ENCODE peak calls at places on chromosomes 12 and 14, in seven cellular contexts. H is thoracic aorta, I is right atrium auricular region, N is Panc1, B is esophagus squamous epithelium, P is cardiac muscle cell, Y is left ventricle myocardium inferior. G is an unnamed sample.

GRCh38 chr14:94329857-94330256 is 6.7 kb upstream of the SERPINA6 start:
- DNase-seq in N (no peak), Y (no peak), I (peak), H (no peak), B (no peak), P (no peak), G (no peak)

GRCh38 chr12:108234155-108234554 is 105.0 kb downstream of the CMKLR1 start:
- DNase-seq in Y (no peak), I (no peak), N (no peak), H (peak), P (peak), B (no peak), G (peak)

GRCh38 chr12:132278421-132279183 is 50.8 kb downstream of the GALNT9 start:
- DNase-seq in N (no peak), H (no peak), B (no peak), Y (no peak), I (no peak), P (no peak), G (no peak)

GRCh38 chr14:101761881-101762529 is 496 bp downstream of the PPP2R5C start:
- DNase-seq in N (no peak), Y (peak), B (peak), I (no peak), P (peak), H (no peak), G (peak)

GRCh38 chr12:66596189-66596588 is 82.7 kb downstream of the GRIP1 start:
- DNase-seq in H (no peak), Y (no peak), N (no peak), P (peak), B (no peak), I (no peak), G (peak)

GRCh38 chr12:132194056-132194455 is 49.8 kb downstream of the NOC4L start:
- DNase-seq in N (no peak), I (no peak), B (no peak), Y (no peak), P (no peak), H (no peak), G (no peak)

GRCh38 chr14:99595034-99595433 is 9.0 kb downstream of the CCDC85C start:
- DNase-seq in Y (no peak), I (no peak), H (no peak), N (no peak), P (no peak), B (no peak), G (no peak)

GRCh38 chr14:105877645-105878044 is 351.3 kb downstream of the TMEM121 start:
- DNase-seq in H (no peak), Y (peak), I (no peak), N (no peak), B (no peak), P (no peak), G (no peak)

GRCh38 chr12:104669851-104670337 is 213.1 kb downstream of the CHST11 start:
- DNase-seq in Y (peak), I (no peak), P (peak), N (no peak), H (no peak), B (no peak), G (peak)

GRCh38 chr12:115910057-115910456 is 367.4 kb downstream of the MED13L start:
- DNase-seq in P (no peak), H (no peak), B (no peak), N (no peak), I (no peak), Y (no peak), G (no peak)

GRCh38 chr12:68119724-68120211 is 39.8 kb downstream of the IFNG start:
- DNase-seq in I (no peak), Y (no peak), H (no peak), P (no peak), B (no peak), N (no peak), G (peak)

GRCh38 chr12:116735951-116736599 is 1.8 kb downstream of the SPRING1 start:
- DNase-seq in N (no peak), B (no peak), P (no peak), H (no peak), Y (no peak), I (no peak), G (no peak)

GRCh38 chr12:70386771-70387170 is 20.7 kb downstream of the KCNMB4 start:
- DNase-seq in P (peak), N (no peak), H (no peak), B (no peak), I (no peak), Y (no peak), G (no peak)

GRCh38 chr14:21917699-21918436 is 244.2 kb upstream of the OR4E1 start:
- DNase-seq in B (no peak), N (peak), P (peak), H (no peak), I (no peak), Y (no peak), G (peak)

GRCh38 chr14:54446201-54446693 is 5.1 kb upstream of the CNIH1 start:
- DNase-seq in P (peak), B (no peak), H (no peak), N (no peak), Y (no peak), I (no peak), G (peak)

GRCh38 chr12:66137937-66138336 is 7.4 kb upstream of the LLPH start:
- DNase-seq in H (no peak), P (no peak), N (no peak), I (no peak), B (no peak), Y (no peak), G (no peak)

GRCh38 chr14:34081576-34082136 is 130.8 kb upstream of the EGLN3 start:
- DNase-seq in I (no peak), N (no peak), P (peak), H (no peak), Y (no peak), B (no peak), G (peak)

GRCh38 chr14:58881433-58881832 is 243.7 kb downstream of the DACT1 start:
- DNase-seq in Y (no peak), I (no peak), P (no peak), N (no peak), H (no peak), B (no peak), G (no peak)

GRCh38 chr12:42756841-42757661 is 167.5 kb upstream of the PRICKLE1 start:
- DNase-seq in I (no peak), N (no peak), H (no peak), Y (no peak), B (no peak), P (peak), G (peak)

GRCh38 chr14:38256358-38256840 is 506 bp upstream of the CLEC14A start:
- DNase-seq in B (no peak), I (peak), H (no peak), Y (no peak), N (no peak), P (peak), G (peak)

GRCh38 chr12:56219840-56220239 is 1.9 kb downstream of the RNF41 start:
- DNase-seq in B (no peak), Y (no peak), H (no peak), P (no peak), I (no peak), N (no peak), G (no peak)

GRCh38 chr12:31897791-31898503 is 61.3 kb upstream of the RESF1 start:
- DNase-seq in P (peak), B (no peak), I (no peak), H (no peak), Y (peak), N (no peak), G (peak)

GRCh38 chr14:55807536-55807935 is 227.5 kb downstream of the KTN1 start:
- DNase-seq in H (no peak), N (no peak), P (no peak), B (no peak), I (no peak), Y (no peak), G (peak)

GRCh38 chr12:42730286-42730685 is 140.7 kb upstream of the PRICKLE1 start:
- DNase-seq in B (no peak), N (no peak), H (no peak), I (no peak), P (peak), Y (no peak), G (no peak)

GRCh38 chr12:6375269-6376078 is at the start of gene SCNN1A:
- DNase-seq in N (no peak), I (no peak), B (no peak), H (no peak), Y (no peak), P (no peak), G (no peak)
- H3K27ac ChIP-seq in N (peak), I (peak), B (peak), H (peak), Y (peak), P (no peak), G (no peak)

DNA sequence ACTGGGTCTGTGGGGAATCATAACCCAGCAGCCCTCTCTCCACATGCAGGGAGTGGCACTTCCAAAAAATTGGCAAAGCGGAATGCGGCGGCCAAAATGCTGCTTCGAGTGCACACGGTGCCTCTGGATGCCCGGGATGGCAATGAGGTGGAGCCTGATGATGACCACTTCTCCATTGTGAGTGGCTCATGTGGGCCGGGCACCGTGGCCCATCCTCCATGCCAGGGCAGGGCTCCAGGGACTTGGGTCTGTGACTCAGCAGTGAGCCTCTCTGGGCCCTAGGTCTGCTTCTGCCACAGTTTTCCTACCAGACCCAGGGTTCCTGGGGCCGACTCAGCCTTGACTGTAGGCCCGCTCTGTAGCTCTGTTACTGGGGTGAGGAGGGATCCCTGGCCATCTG is 2.2 kb downstream of the NPFF start:
- DNase-seq in I (no peak), Y (no peak), N (no peak), P (peak), B (no peak), H (peak), G (peak)
- H3K27ac ChIP-seq in I (no peak), Y (peak), N (no peak), P (no peak), B (peak), H (peak), G (peak)

GRCh38 chr12:114288071-114288470 is 117.9 kb downstream of the TBX5 start:
- DNase-seq in N (no peak), B (no peak), P (peak), H (no peak), Y (no peak), I (no peak), G (peak)

GRCh38 chr12:114293073-114293472 is 112.9 kb downstream of the TBX5 start:
- DNase-seq in P (no peak), B (no peak), Y (no peak), N (no peak), H (no peak), I (no peak), G (no peak)

GRCh38 chr12:114293571-114294302 is 112.2 kb downstream of the TBX5 start:
- DNase-seq in Y (no peak), B (no peak), P (no peak), N (no peak), I (no peak), H (no peak), G (no peak)

GRCh38 chr12:114294303-114294685 is 111.7 kb downstream of the TBX5 start:
- DNase-seq in Y (no peak), B (no peak), H (no peak), P (no peak), I (no peak), N (no peak), G (no peak)

DNA sequence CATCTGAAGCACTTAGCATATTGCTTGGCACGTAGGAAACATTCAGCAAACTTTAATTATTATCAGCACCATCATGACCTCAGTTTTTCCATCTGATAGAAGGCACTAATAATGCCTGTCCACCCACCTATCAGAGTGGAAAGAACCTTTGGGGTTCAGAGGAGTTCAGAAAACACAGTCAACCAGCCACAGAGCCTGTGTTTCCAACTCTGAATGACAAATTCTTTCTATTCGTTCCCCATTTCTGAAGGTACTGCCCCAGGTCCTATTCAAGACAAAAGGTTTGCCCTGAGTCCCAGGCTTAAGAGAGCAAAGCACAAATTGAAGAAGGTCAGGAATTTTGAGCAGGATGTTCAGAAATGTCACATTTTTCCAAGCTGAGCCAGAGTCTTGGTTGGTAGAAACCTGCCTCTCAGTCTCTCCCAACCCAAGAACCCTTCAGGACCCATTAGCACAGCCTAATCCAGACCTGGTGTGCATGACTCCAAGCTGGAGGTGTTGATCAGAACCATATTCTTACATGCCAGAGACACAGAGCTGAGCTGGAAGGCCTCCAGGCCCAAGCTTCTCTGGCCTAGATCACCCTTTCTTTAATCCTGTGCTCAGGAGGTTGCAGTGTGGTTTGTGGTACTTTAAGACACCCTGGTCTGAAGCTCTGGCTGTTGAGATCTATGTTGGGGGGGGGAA is 114.4 kb downstream of the TBX5 start:
- DNase-seq in N (no peak), I (no peak), B (no peak), Y (no peak), H (no peak), P (no peak), G (peak)
- H3K27ac ChIP-seq in N (no peak), I (no peak), B (no peak), Y (no peak), H (no peak), P (no peak), G (no peak)

GRCh38 chr14:63890553-63890952 is 37.7 kb downstream of the SYNE2 start:
- DNase-seq in P (peak), N (no peak), Y (no peak), H (no peak), B (no peak), I (no peak), G (no peak)
- H3K27ac ChIP-seq in P (no peak), N (peak), Y (peak), H (peak), B (peak), I (peak), G (no peak)

DNA sequence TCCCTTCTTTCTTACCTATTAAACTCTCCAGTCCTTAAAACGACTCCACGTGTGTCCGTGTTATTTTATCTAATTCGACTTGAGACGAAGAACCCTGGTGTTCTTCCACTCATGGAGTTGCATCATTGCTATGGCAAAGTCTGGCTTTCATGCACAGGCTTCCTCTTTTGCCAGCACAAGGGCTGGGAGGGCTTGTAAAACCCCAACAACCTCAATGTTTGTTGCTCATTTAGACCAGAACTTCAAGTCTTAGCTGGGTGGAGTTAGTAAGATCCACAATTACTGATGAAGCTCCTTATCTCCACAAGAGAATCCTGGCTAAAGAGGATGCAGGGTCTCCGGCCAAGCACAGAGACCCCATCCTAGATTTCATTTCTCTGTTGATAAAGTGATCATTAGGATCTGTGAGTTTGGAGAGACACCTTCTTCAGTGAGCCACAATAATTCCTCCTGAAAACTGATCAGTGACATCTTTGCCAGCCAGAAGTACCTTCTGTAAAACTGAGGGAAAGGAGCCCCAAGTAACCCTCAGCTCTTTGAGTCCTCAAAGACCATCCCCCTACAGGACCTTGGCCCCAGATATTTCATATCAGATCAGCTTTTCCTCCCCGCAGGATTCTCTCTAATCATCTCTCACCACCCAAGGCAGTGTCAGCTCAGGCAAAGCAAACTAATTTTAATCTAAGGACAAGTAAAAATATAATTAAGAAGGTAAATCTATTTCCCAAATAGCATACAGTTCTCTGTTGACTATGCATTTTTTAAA is 514.6 kb downstream of the FUT8 start:
- DNase-seq in H (no peak), Y (no peak), B (no peak), P (no peak), I (no peak), N (no peak), G (no peak)
- H3K27ac ChIP-seq in H (no peak), Y (no peak), B (no peak), P (no peak), I (no peak), N (no peak), G (no peak)

DNA sequence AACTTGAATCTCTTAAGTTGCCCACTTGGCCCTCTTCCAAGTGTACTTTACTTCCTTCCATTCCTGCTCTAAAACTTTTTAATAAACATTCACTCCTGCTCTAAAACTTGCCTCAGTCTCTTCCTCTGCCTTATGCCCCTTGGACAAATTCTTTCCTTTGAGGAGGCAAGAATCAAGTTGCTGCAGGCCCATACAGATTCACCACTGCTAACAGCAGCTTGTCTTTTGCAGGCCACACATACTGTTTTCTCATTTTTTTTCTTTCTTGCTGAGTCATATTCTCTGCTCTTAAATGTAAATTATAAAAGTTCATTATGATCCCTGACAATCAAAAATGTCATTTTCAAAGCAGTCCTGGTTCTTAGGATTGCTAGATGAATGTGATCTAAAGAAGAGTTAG is 1820.8 kb upstream of the FLRT2 start:
- DNase-seq in Y (no peak), B (no peak), H (no peak), P (no peak), N (no peak), I (no peak), G (no peak)
- H3K27ac ChIP-seq in Y (no peak), B (no peak), H (no peak), P (no peak), N (no peak), I (no peak), G (no peak)